ENCODE peak calls at places on chromosomes 2 and 18, in five cellular contexts. G, O, T, Q and M are unnamed samples.

GRCh38 chr2:219570194-219570923 is 980 bp downstream of the OBSL1 start:
- DNase-seq in G (peak), O (no peak), T (no peak), Q (no peak), M (peak)

GRCh38 chr2:239190921-239191885 is 209.6 kb downstream of the HDAC4 start:
- DNase-seq in G (no peak), O (no peak), T (no peak), Q (no peak), M (no peak)

GRCh38 chr18:43662657-43663056 is 385.4 kb upstream of the SYT4 start:
- DNase-seq in G (peak), O (no peak), T (no peak), Q (no peak), M (no peak)

GRCh38 chr2:109237792-109238191 is 108.8 kb downstream of the SH3RF3 start:
- DNase-seq in G (no peak), O (no peak), T (no peak), Q (no peak), M (no peak)

GRCh38 chr2:8058652-8059051 is 623.2 kb upstream of the ID2 start:
- DNase-seq in G (no peak), O (no peak), T (no peak), Q (no peak), M (no peak)

GRCh38 chr2:15940661-15941482 is 522 bp downstream of the MYCN start:
- DNase-seq in G (no peak), O (no peak), T (peak), Q (peak), M (no peak)

GRCh38 chr2:34070196-34070595 is 471.1 kb upstream of the FAM98A start:
- DNase-seq in G (no peak), O (no peak), T (no peak), Q (no peak), M (no peak)

GRCh38 chr2:104969564-104969963 is 68.3 kb upstream of the MRPS9 start:
- DNase-seq in G (peak), O (no peak), T (no peak), Q (no peak), M (no peak)

GRCh38 chr2:148253716-148254115 is 232.8 kb downstream of the MBD5 start:
- DNase-seq in G (no peak), O (no peak), T (no peak), Q (no peak), M (no peak)

GRCh38 chr2:23859983-23860382 is 66.9 kb downstream of the ATAD2B start:
- DNase-seq in G (no peak), O (no peak), T (no peak), Q (no peak), M (no peak)

GRCh38 chr2:107684421-107684820 is 142.3 kb upstream of the RGPD4 start:
- DNase-seq in G (no peak), O (no peak), T (no peak), Q (no peak), M (no peak)

GRCh38 chr2:131115752-131116151 is 10.6 kb downstream of the PLEKHB2 start:
- DNase-seq in G (no peak), O (no peak), T (no peak), Q (no peak), M (no peak)